ENCODE peak calls at places on chromosomes 2 and 18, in four cellular contexts. H is K562, P is HepG2, G is GM12878. U is an unnamed sample.

GRCh38 chr2:112182581-112183034 is 44.4 kb downstream of the FBLN7 start:
- DNase-seq in H (no peak), P (no peak), G (no peak), U (no peak)

GRCh38 chr2:241161646-241162281 is 11.5 kb downstream of the PPP1R7 start:
- DNase-seq in H (no peak), P (no peak), G (no peak), U (no peak)

GRCh38 chr2:168174761-168175160 is 72.6 kb downstream of the STK39 start:
- DNase-seq in H (no peak), P (no peak), G (no peak), U (no peak)

GRCh38 chr2:104853926-104854506 is at the start of gene POU3F3:
- DNase-seq in H (no peak), P (no peak), G (no peak), U (peak; percentile 98)

GRCh38 chr2:46716806-46717732 is 198.5 kb downstream of the MCFD2 start:
- DNase-seq in H (no peak), P (no peak), G (no peak), U (no peak)

GRCh38 chr2:159228006-159228655 is 58.4 kb downstream of the WDSUB1 start:
- DNase-seq in H (no peak), P (no peak), G (no peak), U (peak; percentile 31)

GRCh38 chr2:142280846-142281245 is 150.0 kb upstream of the LRP1B start:
- DNase-seq in H (no peak), P (no peak), G (no peak), U (no peak)

GRCh38 chr2:19736191-19736831 is 165.5 kb downstream of the TTC32 start:
- DNase-seq in H (no peak), P (no peak), G (no peak), U (no peak)

GRCh38 chr2:16907645-16908282 is 242.1 kb upstream of the CYRIA start:
- DNase-seq in H (no peak), P (no peak), G (no peak), U (no peak)

GRCh38 chr2:37267685-37268084 is 36.2 kb downstream of the NDUFAF7 start:
- DNase-seq in H (no peak), P (no peak), G (no peak), U (no peak)

GRCh38 chr2:185132501-185133041 is 534.2 kb downstream of the ZNF804A start:
- DNase-seq in H (no peak), P (no peak), G (no peak), U (no peak)

GRCh38 chr18:9137168-9138066 is 836 bp downstream of the ANKRD12 start:
- DNase-seq in H (peak; percentile 88), P (peak; percentile 53), G (no peak), U (no peak)

GRCh38 chr2:237874585-237875161 is 15.2 kb downstream of the RAMP1 start:
- DNase-seq in H (no peak), P (no peak), G (no peak), U (no peak)

GRCh38 chr2:199850250-199850717 is 708 bp downstream of the FTCDNL1 start:
- DNase-seq in H (no peak), P (no peak), G (no peak), U (no peak)

GRCh38 chr18:78655921-78656320 is 323.7 kb upstream of the SALL3 start:
- DNase-seq in H (no peak), P (no peak), G (no peak), U (no peak)

GRCh38 chr2:98822301-98823164 is 91.6 kb upstream of the MGAT4A start:
- DNase-seq in H (no peak), P (no peak), G (no peak), U (no peak)

GRCh38 chr2:69801745-69802144 is 27.7 kb upstream of the GMCL1 start:
- DNase-seq in H (no peak), P (no peak), G (no peak), U (peak; percentile 38)

GRCh38 chr18:13260114-13260926 is 41.8 kb downstream of the LDLRAD4 start:
- DNase-seq in H (no peak), P (no peak), G (no peak), U (no peak)

GRCh38 chr2:127437781-127438726 is 19.8 kb downstream of the PROC start:
- DNase-seq in H (no peak), P (peak; percentile 99), G (no peak), U (no peak)

GRCh38 chr2:99850076-99850710 is 292.2 kb downstream of the AFF3 start:
- DNase-seq in H (no peak), P (no peak), G (no peak), U (no peak)

GRCh38 chr2:172455121-172455515 is 27.7 kb downstream of the ITGA6 start:
- DNase-seq in H (no peak), P (no peak), G (no peak), U (no peak)

DNA sequence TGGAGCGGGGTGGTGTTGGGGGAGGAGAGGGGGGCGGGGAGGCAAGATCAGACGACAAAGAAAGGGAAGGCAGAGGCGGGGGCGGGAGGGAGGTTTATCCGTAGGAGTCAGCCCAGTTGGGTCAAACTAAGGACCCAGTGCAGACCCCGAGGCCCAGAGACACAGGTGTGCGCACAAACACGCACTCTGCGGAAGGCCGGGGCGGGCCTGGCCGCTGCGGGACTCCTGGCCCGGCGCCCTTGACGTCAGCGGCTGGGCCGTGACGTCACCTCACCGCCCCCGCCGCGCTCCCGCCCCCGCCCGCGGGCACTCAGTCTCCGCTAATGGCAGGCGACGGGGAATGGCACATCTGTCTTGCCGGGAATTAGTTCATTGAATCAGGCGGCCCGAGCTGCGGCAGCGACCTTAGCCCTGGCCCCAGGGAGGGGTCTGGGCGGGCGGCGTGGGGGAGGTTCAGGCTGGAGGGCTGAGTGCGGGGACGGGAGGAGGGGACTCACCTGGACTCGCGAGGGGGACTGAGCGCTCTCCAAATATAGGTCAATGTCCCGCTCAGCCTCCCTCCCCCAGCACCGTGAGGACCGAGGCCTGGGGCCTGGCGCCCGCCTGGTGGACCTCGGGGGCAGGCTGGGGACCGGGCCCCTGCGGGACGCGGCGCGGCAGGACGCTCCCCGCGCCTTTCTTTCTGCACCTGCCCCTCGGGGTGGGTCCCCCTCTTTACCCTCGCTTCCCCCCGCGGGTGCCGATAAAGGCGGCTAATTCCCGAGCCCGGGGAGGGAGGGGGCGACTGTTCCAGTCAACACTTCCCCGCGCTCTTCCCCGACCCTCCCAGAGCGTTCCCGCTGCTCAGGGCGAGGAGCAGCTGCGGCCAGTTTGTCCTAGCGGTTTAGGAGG is 15.5 kb upstream of the ECEL1 start:
- DNase-seq in H (peak; percentile 73), P (no peak), G (no peak), U (no peak)
- TF ChIP-seq EZH2 in H (no peak), P (no peak), G (no peak), U (no peak)

DNA sequence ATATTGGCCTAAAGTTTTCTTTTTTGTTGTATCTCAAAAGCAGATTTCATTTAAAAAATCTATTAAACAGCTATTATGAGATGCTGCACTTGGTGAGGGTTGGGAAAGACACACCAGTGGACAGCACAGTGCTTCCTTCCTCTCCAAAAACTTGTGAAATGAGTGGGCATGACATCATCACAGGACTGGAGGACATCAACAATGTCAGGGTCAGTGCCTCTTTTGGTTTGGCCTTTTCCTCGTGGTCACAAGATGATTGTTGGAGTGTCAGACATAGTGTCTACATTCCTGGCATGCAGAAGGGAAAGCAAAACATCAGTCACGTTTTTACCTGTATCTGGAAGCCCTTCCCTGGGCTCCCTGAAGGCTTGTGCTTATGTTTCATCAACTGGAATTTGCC is 49.6 kb downstream of the IL1R2 start:
- DNase-seq in H (no peak), P (peak; percentile 65), G (no peak), U (no peak)
- TF ChIP-seq ATF2 in H (no peak), P (no peak), G (no peak), U (no peak)

GRCh38 chr2:128501700-128502099 is 183.0 kb upstream of the HS6ST1 start:
- DNase-seq in H (no peak), P (no peak), G (no peak), U (no peak)

GRCh38 chr2:128505150-128505490 is 186.5 kb upstream of the HS6ST1 start:
- DNase-seq in H (no peak), P (no peak), G (no peak), U (no peak)

GRCh38 chr2:128504242-128505149 is 185.8 kb upstream of the HS6ST1 start:
- DNase-seq in H (no peak), P (no peak), G (peak; percentile 5), U (no peak)

GRCh38 chr2:128502638-128503246 is 184.1 kb upstream of the HS6ST1 start:
- DNase-seq in H (no peak), P (no peak), G (no peak), U (peak; percentile 28)

GRCh38 chr2:128503358-128504241 is 184.9 kb upstream of the HS6ST1 start:
- DNase-seq in H (no peak), P (no peak), G (no peak), U (no peak)
- TF ChIP-seq EZH2 in H (no peak), P (no peak), G (no peak), U (no peak)

GRCh38 chr2:214547931-214548330 is 137.1 kb downstream of the VWC2L start:
- DNase-seq in H (no peak), P (no peak), G (no peak), U (no peak)
- TF ChIP-seq ATF2 in H (no peak), P (no peak), G (no peak), U (no peak)

GRCh38 chr18:59270689-59271257 is 2.5 kb downstream of the RAX start:
- DNase-seq in H (no peak), P (no peak), G (no peak), U (peak; percentile 51)
- TF ChIP-seq EZH2 in H (no peak), P (no peak), G (no peak), U (peak; percentile 0)

GRCh38 chr18:36536426-36536825 is 238.9 kb downstream of the FHOD3 start:
- DNase-seq in H (no peak), P (no peak), G (no peak), U (peak; percentile 47)
- TF ChIP-seq ATF2 in H (no peak), P (no peak), G (no peak), U (no peak)

U was measured in H1.